ENCODE peak calls at places on chromosome 1, in eight cellular contexts. T is mesendoderm; B is ovary; Z is Peyer's patch; K is cardiac muscle cell; P is CD8-positive, alpha-beta T cell; D is lung; C is hepatocyte. Y is an unnamed sample.

GRCh38 chr1:192227330-192227729 is 69.1 kb downstream of the RGS18 start:
- DNase-seq in T (no peak), B (no peak), Z (no peak), K (no peak), P (no peak), D (no peak), C (no peak), Y (no peak)

GRCh38 chr1:66140072-66140471 is 347.4 kb downstream of the PDE4B start:
- DNase-seq in T (no peak), B (no peak), Z (no peak), K (no peak), P (no peak), D (peak; percentile 55), C (no peak), Y (no peak)

GRCh38 chr1:162168935-162169545 is 99.5 kb downstream of the NOS1AP start:
- DNase-seq in T (no peak), B (no peak), Z (no peak), K (no peak), P (no peak), D (no peak), C (no peak), Y (no peak)

GRCh38 chr1:25019351-25020172 is 89.5 kb upstream of the RUNX3 start:
- DNase-seq in T (peak; percentile 71), B (no peak), Z (no peak), K (no peak), P (no peak), D (no peak), C (no peak), Y (no peak)

GRCh38 chr1:247079141-247079874 is 697 bp upstream of the ZNF670 start:
- DNase-seq in T (peak; percentile 75), B (no peak), Z (no peak), K (no peak), P (no peak), D (no peak), C (peak; percentile 52), Y (no peak)

GRCh38 chr1:57086141-57086540 is 120.3 kb upstream of the C8B start:
- DNase-seq in T (no peak), B (no peak), Z (no peak), K (no peak), P (no peak), D (no peak), C (no peak), Y (no peak)

GRCh38 chr1:109926662-109927300 is 16.1 kb downstream of the CSF1 start:
- DNase-seq in T (no peak), B (no peak), Z (no peak), K (peak; percentile 79), P (no peak), D (no peak), C (no peak), Y (no peak)

GRCh38 chr1:37995773-37996379 is 6.1 kb upstream of the SF3A3 start:
- DNase-seq in T (peak; percentile 94), B (peak; percentile 95), Z (peak; percentile 57), K (peak; percentile 97), P (no peak), D (peak; percentile 81), C (peak; percentile 83), Y (peak; percentile 85)

DNA sequence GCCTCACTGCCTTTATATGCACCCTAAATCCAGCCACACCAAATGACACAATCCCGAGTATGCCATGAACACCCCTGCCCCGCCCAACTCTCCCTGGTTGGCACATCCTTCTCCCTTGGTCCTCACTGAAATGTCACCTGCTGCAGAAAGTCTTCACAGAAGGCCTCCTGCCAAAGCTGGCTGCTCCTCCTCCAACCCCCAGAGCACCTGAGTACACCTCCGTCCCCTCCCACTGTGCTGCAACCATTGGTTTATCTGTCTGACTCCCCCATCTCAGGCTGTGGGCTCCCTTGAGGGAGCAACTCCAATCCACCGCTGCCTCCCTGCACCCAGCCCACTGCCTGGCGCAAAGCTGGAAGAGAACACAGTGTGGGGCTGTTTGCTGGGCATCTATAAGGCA is 16.3 kb downstream of the STK40 start:
- DNase-seq in T (no peak), B (no peak), Z (no peak), K (no peak), P (no peak), D (no peak), C (no peak), Y (no peak)
- H3K4me1 ChIP-seq in T (peaks cover 11% of the 10 kb centered on the region), B (peaks cover 25% of the 10 kb centered on the region), Z (peaks cover 24% of the 10 kb centered on the region), K (peaks cover 16% of the 10 kb centered on the region), P (peaks cover 57% of the 10 kb centered on the region), D (peaks cover 15% of the 10 kb centered on the region), C (peaks cover 34% of the 10 kb centered on the region), Y (peaks cover 44% of the 10 kb centered on the region)

GRCh38 chr1:44314401-44314800 is 40.7 kb downstream of the ERI3 start:
- DNase-seq in T (peak; percentile 47), B (no peak), Z (no peak), K (no peak), P (no peak), D (no peak), C (no peak), Y (no peak)

GRCh38 chr1:44312652-44313196 is 42.3 kb downstream of the ERI3 start:
- DNase-seq in T (no peak), B (no peak), Z (no peak), K (no peak), P (no peak), D (no peak), C (no peak), Y (no peak)

GRCh38 chr1:44315521-44315920 is 39.5 kb downstream of the ERI3 start:
- DNase-seq in T (peak; percentile 26), B (no peak), Z (no peak), K (no peak), P (no peak), D (no peak), C (no peak), Y (no peak)

GRCh38 chr1:44316231-44316759 is 38.8 kb downstream of the ERI3 start:
- DNase-seq in T (peak; percentile 78), B (no peak), Z (no peak), K (no peak), P (no peak), D (no peak), C (peak; percentile 22), Y (no peak)

GRCh38 chr1:44313265-44313918 is 41.7 kb downstream of the ERI3 start:
- DNase-seq in T (no peak), B (no peak), Z (no peak), K (no peak), P (no peak), D (no peak), C (no peak), Y (no peak)
- H3K4me1 ChIP-seq in T (no peaks in the 10 kb centered on the region), B (no peaks in the 10 kb centered on the region), Z (no peaks in the 10 kb centered on the region), K (peaks cover 18% of the 10 kb centered on the region), P (no peaks in the 10 kb centered on the region), D (no peaks in the 10 kb centered on the region), C (peaks cover 3% of the 10 kb centered on the region), Y (no peaks in the 10 kb centered on the region)

GRCh38 chr1:13766906-13767564 is 67.0 kb downstream of the PRDM2 start:
- DNase-seq in T (no peak), B (no peak), Z (no peak), K (peak; percentile 18), P (no peak), D (no peak), C (no peak), Y (peak; percentile 37)

GRCh38 chr1:13763264-13763663 is 63.3 kb downstream of the PRDM2 start:
- DNase-seq in T (no peak), B (no peak), Z (no peak), K (no peak), P (no peak), D (no peak), C (no peak), Y (no peak)

GRCh38 chr1:13763991-13764390 is 64.0 kb downstream of the PRDM2 start:
- DNase-seq in T (peak; percentile 51), B (no peak), Z (no peak), K (no peak), P (no peak), D (no peak), C (no peak), Y (no peak)

GRCh38 chr1:13764533-13764932 is 64.5 kb downstream of the PRDM2 start:
- DNase-seq in T (peak; percentile 86), B (no peak), Z (no peak), K (peak; percentile 73), P (no peak), D (no peak), C (no peak), Y (no peak)

DNA sequence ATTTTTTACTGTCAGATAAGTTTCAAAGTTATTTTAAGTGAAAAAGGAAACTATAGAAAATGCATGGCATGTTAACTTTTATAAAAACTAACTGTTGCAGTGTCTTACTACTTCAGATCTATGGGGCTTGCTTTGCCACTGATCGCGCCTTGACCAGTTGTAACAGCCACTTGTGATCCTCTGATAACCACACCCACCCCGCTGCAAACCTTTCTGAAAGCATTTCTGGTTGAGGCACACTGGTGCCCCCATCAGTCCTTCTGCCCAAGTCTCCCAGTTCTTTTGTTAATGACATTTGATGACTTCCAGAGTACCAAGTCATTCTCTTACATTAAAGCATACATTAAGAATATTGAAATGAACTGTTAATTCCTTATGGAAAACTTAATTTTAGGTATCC is 64.9 kb downstream of the PRDM2 start:
- DNase-seq in T (peak; percentile 89), B (no peak), Z (no peak), K (no peak), P (peak; percentile 13), D (no peak), C (no peak), Y (no peak)
- H3K4me1 ChIP-seq in T (no peaks in the 10 kb centered on the region), B (peaks cover 19% of the 10 kb centered on the region), Z (no peaks in the 10 kb centered on the region), K (peaks cover 12% of the 10 kb centered on the region), P (peaks cover 60% of the 10 kb centered on the region), D (peaks cover 22% of the 10 kb centered on the region), C (peaks cover 22% of the 10 kb centered on the region), Y (peaks cover 51% of the 10 kb centered on the region)

GRCh38 chr1:224785622-224786021 is 143.9 kb upstream of the DNAH14 start:
- DNase-seq in T (no peak), B (no peak), Z (no peak), K (no peak), P (no peak), D (no peak), C (no peak), Y (no peak)

GRCh38 chr1:224783006-224783651 is 146.3 kb upstream of the DNAH14 start:
- DNase-seq in T (no peak), B (no peak), Z (no peak), K (no peak), P (no peak), D (no peak), C (no peak), Y (no peak)

GRCh38 chr1:224782601-224783000 is 146.9 kb upstream of the DNAH14 start:
- DNase-seq in T (no peak), B (no peak), Z (no peak), K (no peak), P (no peak), D (no peak), C (no peak), Y (no peak)

GRCh38 chr1:224786533-224787249 is 142.8 kb upstream of the DNAH14 start:
- DNase-seq in T (peak; percentile 68), B (no peak), Z (no peak), K (no peak), P (no peak), D (no peak), C (no peak), Y (no peak)

DNA sequence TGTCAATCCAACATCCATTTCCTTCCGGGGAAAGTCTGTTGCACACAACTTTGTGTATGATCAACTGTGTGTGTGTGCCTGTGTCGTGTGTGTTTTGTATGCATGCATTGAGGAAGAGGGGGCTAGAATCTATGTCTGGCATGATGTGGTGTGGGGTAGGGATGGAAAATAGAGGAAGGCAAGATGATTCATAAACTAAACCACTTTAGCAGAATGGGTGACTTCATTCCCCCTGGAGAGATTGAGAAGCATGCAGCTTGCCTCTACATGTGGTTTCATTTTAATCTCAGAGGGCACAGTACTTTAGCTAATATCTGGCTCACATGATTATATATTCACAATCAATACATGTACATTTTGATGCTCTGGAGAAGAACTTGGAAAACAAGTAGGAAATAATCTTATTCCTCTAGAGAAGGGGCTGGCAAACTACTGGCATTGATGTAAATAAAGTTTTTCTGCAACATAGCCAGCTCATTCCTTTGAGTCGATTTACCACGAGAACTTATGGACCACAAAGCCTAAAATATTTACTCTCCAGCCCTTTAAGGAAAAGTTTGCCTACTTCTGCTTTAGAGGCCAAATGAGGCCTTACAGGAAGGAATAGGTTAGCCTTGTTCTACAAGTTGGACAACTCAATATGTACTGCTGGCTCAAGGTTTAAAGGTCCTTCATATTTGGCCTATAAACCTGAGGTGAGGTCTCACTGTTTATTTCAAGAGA is 144.7 kb upstream of the DNAH14 start:
- DNase-seq in T (no peak), B (no peak), Z (no peak), K (peak; percentile 3), P (no peak), D (no peak), C (no peak), Y (no peak)
- H3K4me1 ChIP-seq in T (peaks cover 8% of the 10 kb centered on the region), B (no peaks in the 10 kb centered on the region), Z (no peaks in the 10 kb centered on the region), K (no peaks in the 10 kb centered on the region), P (no peaks in the 10 kb centered on the region), D (no peaks in the 10 kb centered on the region), C (peaks cover 7% of the 10 kb centered on the region), Y (no peaks in the 10 kb centered on the region)